ENCODE peak calls at places on chromosomes 16 and 17, in ten cellular contexts. One of them, this sample, is unnamed.

GRCh38 chr16:53864819-53865491 is 161.0 kb downstream of the FTO start:
- DNase-seq in prostate gland: no peak
- DNase-seq in HCT116: peak
- DNase-seq in gastrocnemius medialis: no peak
- DNase-seq in stomach: no peak
- DNase-seq in heart left ventricle: no peak
- DNase-seq in uterus: no peak
- DNase-seq in HepG2: peak
- DNase-seq in sigmoid colon: no peak
- DNase-seq in ovary: no peak
- DNase-seq in this sample: no peak

GRCh38 chr17:74332017-74332650 is 6.1 kb downstream of the KIF19 start:
- DNase-seq in stomach: no peak
- DNase-seq in uterus: no peak
- DNase-seq in prostate gland: no peak
- DNase-seq in gastrocnemius medialis: no peak
- DNase-seq in heart left ventricle: no peak
- DNase-seq in ovary: no peak
- DNase-seq in HCT116: no peak
- DNase-seq in sigmoid colon: no peak
- DNase-seq in HepG2: no peak
- DNase-seq in this sample: no peak

GRCh38 chr16:67100569-67101300 is 9.0 kb upstream of the PHAF1 start:
- DNase-seq in prostate gland: no peak
- DNase-seq in HCT116: no peak
- DNase-seq in uterus: no peak
- DNase-seq in HepG2: no peak
- DNase-seq in stomach: no peak
- DNase-seq in gastrocnemius medialis: no peak
- DNase-seq in sigmoid colon: no peak
- DNase-seq in heart left ventricle: no peak
- DNase-seq in ovary: no peak
- DNase-seq in this sample: no peak

GRCh38 chr17:58165981-58166380 is 801 bp upstream of the OR4D2 start:
- DNase-seq in sigmoid colon: no peak
- DNase-seq in HCT116: no peak
- DNase-seq in stomach: no peak
- DNase-seq in heart left ventricle: no peak
- DNase-seq in ovary: no peak
- DNase-seq in gastrocnemius medialis: no peak
- DNase-seq in uterus: no peak
- DNase-seq in HepG2: no peak
- DNase-seq in prostate gland: no peak
- DNase-seq in this sample: no peak

GRCh38 chr17:39674702-39675389 is 6.6 kb downstream of the PNMT start:
- DNase-seq in prostate gland: peak
- DNase-seq in HepG2: peak
- DNase-seq in uterus: no peak
- DNase-seq in heart left ventricle: peak
- DNase-seq in sigmoid colon: no peak
- DNase-seq in ovary: peak
- DNase-seq in gastrocnemius medialis: no peak
- DNase-seq in stomach: peak
- DNase-seq in HCT116: no peak
- DNase-seq in this sample: no peak

GRCh38 chr16:28140788-28141618 is 70.8 kb downstream of the XPO6 start:
- DNase-seq in sigmoid colon: no peak
- DNase-seq in HepG2: peak
- DNase-seq in uterus: no peak
- DNase-seq in HCT116: no peak
- DNase-seq in heart left ventricle: no peak
- DNase-seq in prostate gland: no peak
- DNase-seq in stomach: peak
- DNase-seq in gastrocnemius medialis: peak
- DNase-seq in ovary: no peak
- DNase-seq in this sample: no peak

GRCh38 chr16:84382396-84382795 is 14.1 kb downstream of the ATP2C2 start:
- DNase-seq in heart left ventricle: no peak
- DNase-seq in ovary: no peak
- DNase-seq in gastrocnemius medialis: no peak
- DNase-seq in HCT116: no peak
- DNase-seq in HepG2: no peak
- DNase-seq in stomach: no peak
- DNase-seq in prostate gland: no peak
- DNase-seq in uterus: no peak
- DNase-seq in sigmoid colon: no peak
- DNase-seq in this sample: no peak

GRCh38 chr17:4576729-4577322 is 7.5 kb upstream of the SMTNL2 start:
- DNase-seq in HepG2: peak
- DNase-seq in gastrocnemius medialis: no peak
- DNase-seq in ovary: no peak
- DNase-seq in prostate gland: no peak
- DNase-seq in HCT116: no peak
- DNase-seq in sigmoid colon: no peak
- DNase-seq in stomach: no peak
- DNase-seq in heart left ventricle: no peak
- DNase-seq in uterus: no peak
- DNase-seq in this sample: no peak

DNA sequence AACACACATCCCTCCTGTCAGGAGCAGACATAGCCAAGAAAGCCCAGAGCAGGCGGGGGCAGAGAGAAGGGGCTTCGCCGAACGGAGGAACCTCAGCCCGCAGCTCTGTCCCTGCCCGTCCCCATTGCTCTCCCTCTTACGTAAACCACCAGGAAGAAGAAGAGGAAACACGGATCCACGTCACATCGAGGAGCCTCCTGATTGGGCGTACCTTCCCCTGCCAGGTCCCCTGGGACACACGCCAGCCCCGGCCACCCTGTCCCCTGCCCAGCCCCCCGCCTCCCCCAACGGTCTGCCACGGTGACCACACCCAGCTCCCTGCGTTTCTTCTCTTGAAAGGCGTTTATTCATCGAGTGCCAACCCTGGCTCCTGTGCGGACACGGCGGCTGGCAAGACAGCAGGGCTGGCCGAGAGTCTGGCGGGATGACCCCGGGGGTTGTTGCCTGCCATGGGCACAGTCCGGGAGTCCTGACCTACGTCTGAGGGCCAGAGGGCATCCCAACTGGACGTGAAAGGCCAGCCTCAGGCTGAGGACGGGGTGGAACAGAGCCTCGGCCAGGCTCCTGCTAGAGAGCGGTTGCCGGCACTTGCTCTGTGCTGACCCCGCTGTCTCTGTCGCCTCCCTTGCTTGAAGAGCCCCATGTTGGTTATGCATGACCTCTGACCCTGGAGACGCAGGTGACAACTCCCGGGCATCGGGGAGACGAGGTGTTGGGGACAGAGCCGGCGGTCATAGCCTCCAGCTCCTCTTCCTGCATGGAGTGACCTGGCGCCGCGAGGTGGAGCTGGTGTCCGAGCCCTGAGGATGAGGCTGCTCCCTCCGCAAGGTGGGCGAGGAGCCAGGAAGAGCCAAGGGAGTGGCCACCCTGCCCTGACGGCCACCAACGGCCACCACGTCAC is 40.6 kb upstream of the ACSF3 start:
- DNase-seq in HepG2: peak
- DNase-seq in sigmoid colon: no peak
- DNase-seq in ovary: no peak
- DNase-seq in HCT116: peak
- DNase-seq in heart left ventricle: no peak
- DNase-seq in stomach: peak
- DNase-seq in uterus: no peak
- DNase-seq in prostate gland: peak
- DNase-seq in gastrocnemius medialis: no peak
- DNase-seq in this sample: no peak
- TF ChIP-seq CTCF in HepG2: peak
- TF ChIP-seq CTCF in sigmoid colon: no peak
- TF ChIP-seq CTCF in ovary: no peak
- TF ChIP-seq CTCF in HCT116: peak
- TF ChIP-seq CTCF in heart left ventricle: no peak
- TF ChIP-seq CTCF in stomach: no peak
- TF ChIP-seq CTCF in uterus: no peak
- TF ChIP-seq CTCF in prostate gland: no peak
- TF ChIP-seq CTCF in gastrocnemius medialis: no peak
- TF ChIP-seq CTCF in this sample: no peak

DNA sequence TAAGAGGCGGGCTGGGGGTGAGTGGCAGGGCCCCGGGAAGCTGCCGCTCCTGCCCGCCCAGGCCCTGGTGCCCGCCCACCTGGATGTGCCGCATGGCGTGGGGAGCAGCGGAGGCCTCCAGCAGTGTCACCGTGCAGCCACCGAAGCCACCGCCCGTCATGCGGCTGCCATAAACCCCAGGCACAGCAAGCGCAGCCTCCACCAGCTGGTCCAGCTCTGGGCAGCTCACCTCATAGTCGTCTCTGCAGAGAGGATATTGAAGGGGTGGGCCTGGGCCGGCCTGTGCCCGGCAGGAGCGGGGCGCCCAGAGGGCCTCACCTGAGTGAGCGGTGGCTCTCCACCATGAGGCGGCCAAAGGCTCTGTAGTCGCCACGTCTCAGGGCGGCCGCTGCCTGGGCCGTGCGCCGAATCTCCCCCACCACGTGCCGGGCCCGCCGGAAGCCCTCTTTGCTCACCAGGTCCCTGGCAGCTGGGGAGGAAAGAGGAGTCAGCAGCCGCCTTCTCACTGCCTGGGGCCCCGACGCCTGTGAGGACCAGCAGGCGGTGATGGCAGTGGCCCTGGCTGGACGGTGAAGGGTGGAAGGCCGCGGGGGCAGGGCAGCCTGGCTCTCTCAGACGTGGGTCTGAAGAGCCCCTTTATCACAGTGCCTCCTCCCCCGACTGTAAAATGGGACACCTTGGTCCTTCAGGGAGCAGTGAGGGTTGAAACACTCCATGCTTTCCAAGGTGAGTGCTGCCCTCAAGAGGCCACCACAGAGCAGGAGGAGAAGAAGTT is 6.7 kb downstream of the GALK1 start:
- DNase-seq in sigmoid colon: no peak
- DNase-seq in HepG2: no peak
- DNase-seq in stomach: no peak
- DNase-seq in prostate gland: no peak
- DNase-seq in ovary: no peak
- DNase-seq in HCT116: no peak
- DNase-seq in heart left ventricle: no peak
- DNase-seq in uterus: no peak
- DNase-seq in gastrocnemius medialis: no peak
- DNase-seq in this sample: no peak
- H3K27ac ChIP-seq in sigmoid colon: no peak
- H3K27ac ChIP-seq in HepG2: no peak
- H3K27ac ChIP-seq in stomach: no peak
- H3K27ac ChIP-seq in prostate gland: no peak
- H3K27ac ChIP-seq in ovary: no peak
- H3K27ac ChIP-seq in HCT116: no peak
- H3K27ac ChIP-seq in heart left ventricle: no peak
- H3K27ac ChIP-seq in uterus: no peak
- H3K27ac ChIP-seq in gastrocnemius medialis: no peak
- H3K27ac ChIP-seq in this sample: no peak

GRCh38 chr16:81647527-81647926 is 131.6 kb upstream of the PLCG2 start:
- DNase-seq in heart left ventricle: no peak
- DNase-seq in prostate gland: no peak
- DNase-seq in sigmoid colon: no peak
- DNase-seq in stomach: no peak
- DNase-seq in HCT116: peak
- DNase-seq in uterus: no peak
- DNase-seq in HepG2: no peak
- DNase-seq in gastrocnemius medialis: no peak
- DNase-seq in ovary: no peak
- DNase-seq in this sample: no peak

GRCh38 chr16:81646561-81646960 is 132.5 kb upstream of the PLCG2 start:
- DNase-seq in HepG2: no peak
- DNase-seq in uterus: no peak
- DNase-seq in ovary: no peak
- DNase-seq in sigmoid colon: no peak
- DNase-seq in HCT116: no peak
- DNase-seq in gastrocnemius medialis: no peak
- DNase-seq in heart left ventricle: no peak
- DNase-seq in stomach: no peak
- DNase-seq in prostate gland: no peak
- DNase-seq in this sample: no peak

GRCh38 chr16:81642943-81643342 is 136.1 kb upstream of the PLCG2 start:
- DNase-seq in ovary: no peak
- DNase-seq in sigmoid colon: no peak
- DNase-seq in heart left ventricle: no peak
- DNase-seq in gastrocnemius medialis: no peak
- DNase-seq in stomach: no peak
- DNase-seq in uterus: no peak
- DNase-seq in HCT116: no peak
- DNase-seq in prostate gland: no peak
- DNase-seq in HepG2: no peak
- DNase-seq in this sample: no peak

GRCh38 chr16:81645303-81645702 is 133.8 kb upstream of the PLCG2 start:
- DNase-seq in stomach: no peak
- DNase-seq in ovary: no peak
- DNase-seq in gastrocnemius medialis: peak
- DNase-seq in heart left ventricle: peak
- DNase-seq in uterus: peak
- DNase-seq in prostate gland: peak
- DNase-seq in sigmoid colon: peak
- DNase-seq in HepG2: no peak
- DNase-seq in HCT116: no peak
- DNase-seq in this sample: no peak

DNA sequence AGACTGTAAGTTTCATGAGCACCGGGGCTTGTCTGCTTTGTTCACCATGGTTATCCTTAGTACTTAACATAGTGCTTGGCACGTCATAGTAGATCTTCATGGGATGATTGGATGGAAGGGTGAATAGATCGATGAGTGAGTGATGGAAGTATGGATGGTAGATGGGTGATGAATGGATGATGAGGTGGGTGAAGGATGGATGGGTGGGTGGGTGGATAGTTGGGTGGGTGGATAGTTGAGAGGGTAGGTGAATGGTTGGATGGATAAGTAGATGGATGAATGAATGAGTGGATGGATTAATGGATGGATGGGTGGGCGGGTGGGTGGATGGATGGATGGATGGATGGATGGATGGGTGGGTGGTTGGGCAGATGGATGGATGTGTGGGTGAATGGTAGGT is 133.2 kb upstream of the PLCG2 start:
- DNase-seq in heart left ventricle: no peak
- DNase-seq in gastrocnemius medialis: no peak
- DNase-seq in HepG2: no peak
- DNase-seq in ovary: no peak
- DNase-seq in HCT116: no peak
- DNase-seq in sigmoid colon: no peak
- DNase-seq in prostate gland: no peak
- DNase-seq in uterus: no peak
- DNase-seq in stomach: no peak
- DNase-seq in this sample: no peak
- TF ChIP-seq POLR2A in heart left ventricle: no peak
- TF ChIP-seq POLR2A in gastrocnemius medialis: no peak
- TF ChIP-seq POLR2A in HepG2: no peak
- TF ChIP-seq POLR2A in ovary: no peak
- TF ChIP-seq POLR2A in HCT116: no peak
- TF ChIP-seq POLR2A in sigmoid colon: no peak
- TF ChIP-seq POLR2A in prostate gland: no peak
- TF ChIP-seq POLR2A in uterus: no peak
- TF ChIP-seq POLR2A in stomach: no peak
- TF ChIP-seq POLR2A in this sample: no peak

DNA sequence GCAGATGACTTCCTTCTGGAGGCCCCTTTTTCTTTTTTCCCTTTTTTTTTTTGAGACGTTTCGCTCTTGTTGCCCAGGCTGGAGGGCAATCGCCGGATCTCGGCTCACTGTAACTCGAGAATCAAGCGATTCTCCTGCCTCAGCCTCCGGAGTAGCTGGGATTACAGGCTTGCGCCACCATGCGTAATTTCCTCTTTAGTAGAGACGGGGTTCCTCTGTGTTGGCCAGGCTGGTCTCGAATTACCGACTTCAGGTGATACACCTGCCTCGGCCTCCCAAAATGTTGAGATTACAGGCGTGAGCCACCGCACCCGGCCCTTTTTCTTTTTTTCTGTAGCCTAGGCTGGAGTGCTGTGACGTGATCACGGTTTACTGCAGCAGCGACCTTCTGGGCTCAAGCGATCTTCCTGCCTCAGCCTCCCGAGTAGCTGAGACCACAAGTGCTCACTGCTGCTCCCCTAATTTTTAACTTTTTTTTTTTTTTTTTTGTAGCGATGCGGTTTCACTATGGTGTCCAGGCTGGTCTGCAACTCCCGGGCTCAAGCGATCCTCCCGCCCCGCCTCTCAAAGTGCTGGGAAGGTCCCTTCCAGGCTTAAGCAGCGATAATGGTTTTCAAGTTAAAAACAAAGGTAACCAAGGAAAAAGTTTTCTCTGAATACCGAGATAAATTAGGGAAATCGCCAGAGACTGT is 956 bp upstream of the IST1 start:
- DNase-seq in sigmoid colon: peak
- DNase-seq in gastrocnemius medialis: peak
- DNase-seq in HepG2: peak
- DNase-seq in ovary: peak
- DNase-seq in heart left ventricle: peak
- DNase-seq in HCT116: peak
- DNase-seq in uterus: peak
- DNase-seq in prostate gland: peak
- DNase-seq in stomach: peak
- DNase-seq in this sample: peak
- TF ChIP-seq CTCF in sigmoid colon: no peak
- TF ChIP-seq CTCF in gastrocnemius medialis: no peak
- TF ChIP-seq CTCF in HepG2: peak
- TF ChIP-seq CTCF in ovary: no peak
- TF ChIP-seq CTCF in heart left ventricle: no peak
- TF ChIP-seq CTCF in HCT116: no peak
- TF ChIP-seq CTCF in uterus: no peak
- TF ChIP-seq CTCF in prostate gland: no peak
- TF ChIP-seq CTCF in stomach: no peak
- TF ChIP-seq CTCF in this sample: no peak